ENCODE peak calls at places on chromosomes 12 and 14, in eight cellular contexts. N is CD8-positive, alpha-beta T cell; G is skeletal muscle cell; Y is AG08396; E is activated naive CD8-positive, alpha-beta T cell treated with anti-CD3 and anti-CD28 coated beads, Interleukin-2, amount 50 U/mL, for 24 hours; H is cardiac fibroblast; M is MM.1S; O is G401. X is an unnamed sample.
A peak's percentile ranks its signal among the peaks of the same experiment; 100 is the strongest.

GRCh38 chr14:90194706-90195105 is 61.6 kb upstream of the PSMC1 start:
- DNase-seq in E (no peak), N (no peak), Y (no peak), H (no peak), O (no peak), M (no peak), G (no peak), X (no peak)

GRCh38 chr12:95204141-95204866 is 13.0 kb downstream of the FGD6 start:
- DNase-seq in H (peak; percentile 92), O (no peak), M (no peak), E (no peak), G (peak; percentile 97), Y (peak; percentile 59), N (no peak), X (peak; percentile 32)

GRCh38 chr12:67697443-67697842 is 48.9 kb downstream of the DYRK2 start:
- DNase-seq in Y (no peak), E (no peak), G (no peak), O (no peak), H (no peak), N (peak; percentile 6), M (no peak), X (no peak)

GRCh38 chr12:1613860-1614259 is 15.2 kb upstream of the WNT5B start:
- DNase-seq in H (no peak), Y (no peak), O (no peak), M (no peak), E (no peak), N (no peak), G (no peak), X (no peak)

GRCh38 chr12:132662901-132663755 is 24.0 kb downstream of the POLE start:
- DNase-seq in G (no peak), H (no peak), E (no peak), Y (no peak), M (no peak), O (no peak), N (no peak), X (no peak)

GRCh38 chr14:37623552-37623951 is 28.1 kb downstream of the TTC6 start:
- DNase-seq in G (peak; percentile 68), Y (peak; percentile 68), M (no peak), N (no peak), H (peak; percentile 52), E (no peak), O (no peak), X (no peak)

GRCh38 chr14:103512701-103513611 is 9.7 kb downstream of the CKB start:
- DNase-seq in Y (peak; percentile 88), O (peak; percentile 88), G (peak; percentile 50), E (no peak), H (peak; percentile 64), N (no peak), M (no peak), X (no peak)

GRCh38 chr12:7612851-7613250 is 52.9 kb downstream of the APOBEC1 start:
- DNase-seq in Y (no peak), M (no peak), G (no peak), H (no peak), N (no peak), E (no peak), O (no peak), X (no peak)

GRCh38 chr12:132866251-132866828 is 21.1 kb downstream of the CHFR start:
- DNase-seq in M (no peak), N (no peak), H (peak; percentile 56), E (no peak), Y (peak; percentile 48), O (no peak), G (peak; percentile 58), X (no peak)

GRCh38 chr14:103070263-103070885 is 13.0 kb upstream of the CDC42BPB start:
- DNase-seq in Y (no peak), N (no peak), E (no peak), O (no peak), M (no peak), H (no peak), G (no peak), X (no peak)

X was measured in SK-N-DZ.